ENCODE peak calls at places on chromosomes 7 and 10, in seven cellular contexts. One of them, this sample, is unnamed.

GRCh38 chr7:148161771-148162170 is 428.8 kb upstream of the C7orf33 start:
- DNase-seq in GM23338: no peak
- DNase-seq in MM.1S: no peak
- DNase-seq in HCT116: no peak
- DNase-seq in neural progenitor cell: no peak
- DNase-seq in GM23248: no peak
- DNase-seq in hepatocyte: no peak
- DNase-seq in this sample: no peak

GRCh38 chr10:31650010-31650409 is 278.6 kb downstream of the ARHGAP12 start:
- DNase-seq in GM23248: peak; percentile 95
- DNase-seq in MM.1S: no peak
- DNase-seq in hepatocyte: peak; percentile 61
- DNase-seq in GM23338: no peak
- DNase-seq in neural progenitor cell: no peak
- DNase-seq in HCT116: no peak
- DNase-seq in this sample: peak; percentile 56

GRCh38 chr10:124354411-124355382 is 64.0 kb downstream of the OAT start:
- DNase-seq in GM23338: peak; percentile 27
- DNase-seq in HCT116: peak; percentile 59
- DNase-seq in GM23248: peak; percentile 67
- DNase-seq in MM.1S: peak; percentile 48
- DNase-seq in hepatocyte: peak; percentile 72
- DNase-seq in neural progenitor cell: peak; percentile 36
- DNase-seq in this sample: no peak

GRCh38 chr10:34454590-34455289 is 360.4 kb downstream of the PARD3 start:
- DNase-seq in HCT116: no peak
- DNase-seq in GM23248: no peak
- DNase-seq in neural progenitor cell: no peak
- DNase-seq in hepatocyte: no peak
- DNase-seq in GM23338: no peak
- DNase-seq in MM.1S: no peak
- DNase-seq in this sample: no peak

GRCh38 chr10:28254290-28254985 is 48.4 kb downstream of the MPP7 start:
- DNase-seq in GM23338: no peak
- DNase-seq in GM23248: peak; percentile 63
- DNase-seq in hepatocyte: peak; percentile 20
- DNase-seq in HCT116: peak; percentile 75
- DNase-seq in neural progenitor cell: no peak
- DNase-seq in MM.1S: no peak
- DNase-seq in this sample: peak; percentile 79

GRCh38 chr7:87473192-87473591 is 2.3 kb downstream of the ABCB4 start:
- DNase-seq in hepatocyte: no peak
- DNase-seq in MM.1S: no peak
- DNase-seq in HCT116: no peak
- DNase-seq in GM23338: no peak
- DNase-seq in neural progenitor cell: no peak
- DNase-seq in GM23248: no peak
- DNase-seq in this sample: no peak

GRCh38 chr7:17422966-17423365 is 124.5 kb downstream of the AHR start:
- DNase-seq in GM23338: no peak
- DNase-seq in HCT116: no peak
- DNase-seq in MM.1S: no peak
- DNase-seq in neural progenitor cell: no peak
- DNase-seq in GM23248: no peak
- DNase-seq in hepatocyte: no peak
- DNase-seq in this sample: no peak

GRCh38 chr7:156519070-156519469 is 121.5 kb upstream of the RNF32 start:
- DNase-seq in HCT116: no peak
- DNase-seq in neural progenitor cell: no peak
- DNase-seq in MM.1S: no peak
- DNase-seq in hepatocyte: no peak
- DNase-seq in GM23338: no peak
- DNase-seq in GM23248: no peak
- DNase-seq in this sample: no peak

GRCh38 chr7:142338633-142339501 is 81.0 kb upstream of the PRSS58 start:
- DNase-seq in MM.1S: no peak
- DNase-seq in GM23338: peak; percentile 86
- DNase-seq in neural progenitor cell: peak; percentile 61
- DNase-seq in GM23248: peak; percentile 64
- DNase-seq in hepatocyte: no peak
- DNase-seq in HCT116: peak; percentile 48
- DNase-seq in this sample: peak; percentile 61

GRCh38 chr7:12685550-12685949 is 1.9 kb upstream of the ARL4A start:
- DNase-seq in GM23338: peak; percentile 88
- DNase-seq in hepatocyte: peak; percentile 53
- DNase-seq in MM.1S: no peak
- DNase-seq in neural progenitor cell: peak; percentile 75
- DNase-seq in GM23248: peak; percentile 73
- DNase-seq in HCT116: no peak
- DNase-seq in this sample: peak; percentile 85

GRCh38 chr10:22437620-22438588 is 92.6 kb downstream of the SPAG6 start:
- DNase-seq in neural progenitor cell: peak; percentile 23
- DNase-seq in GM23248: peak; percentile 63
- DNase-seq in MM.1S: peak; percentile 7
- DNase-seq in HCT116: no peak
- DNase-seq in hepatocyte: peak; percentile 54
- DNase-seq in GM23338: peak; percentile 26
- DNase-seq in this sample: peak; percentile 49

GRCh38 chr10:63110940-63111339 is 22.2 kb upstream of the NRBF2 start:
- DNase-seq in HCT116: no peak
- DNase-seq in hepatocyte: no peak
- DNase-seq in MM.1S: no peak
- DNase-seq in neural progenitor cell: no peak
- DNase-seq in GM23338: no peak
- DNase-seq in GM23248: no peak
- DNase-seq in this sample: no peak

GRCh38 chr7:101901661-101902491 is 84.5 kb downstream of the CUX1 start:
- DNase-seq in HCT116: no peak
- DNase-seq in MM.1S: no peak
- DNase-seq in GM23338: no peak
- DNase-seq in GM23248: peak; percentile 64
- DNase-seq in hepatocyte: no peak
- DNase-seq in neural progenitor cell: no peak
- DNase-seq in this sample: no peak

GRCh38 chr7:47501406-47501805 is 80.5 kb downstream of the TNS3 start:
- DNase-seq in neural progenitor cell: no peak
- DNase-seq in GM23338: no peak
- DNase-seq in hepatocyte: peak; percentile 67
- DNase-seq in GM23248: peak; percentile 73
- DNase-seq in HCT116: no peak
- DNase-seq in MM.1S: no peak
- DNase-seq in this sample: no peak

GRCh38 chr10:18582803-18583202 is 68.6 kb downstream of the NSUN6 start:
- DNase-seq in hepatocyte: no peak
- DNase-seq in MM.1S: peak; percentile 27
- DNase-seq in neural progenitor cell: no peak
- DNase-seq in GM23248: no peak
- DNase-seq in HCT116: no peak
- DNase-seq in GM23338: no peak
- DNase-seq in this sample: no peak

GRCh38 chr7:1368150-1368681 is 91.1 kb downstream of the MICALL2 start:
- DNase-seq in GM23248: no peak
- DNase-seq in HCT116: no peak
- DNase-seq in hepatocyte: no peak
- DNase-seq in MM.1S: no peak
- DNase-seq in neural progenitor cell: peak; percentile 53
- DNase-seq in GM23338: no peak
- DNase-seq in this sample: no peak

GRCh38 chr7:74405191-74405898 is 48.4 kb upstream of the GTF2IRD1 start:
- DNase-seq in MM.1S: peak; percentile 21
- DNase-seq in hepatocyte: no peak
- DNase-seq in GM23248: peak; percentile 33
- DNase-seq in GM23338: peak; percentile 91
- DNase-seq in HCT116: no peak
- DNase-seq in neural progenitor cell: peak; percentile 84
- DNase-seq in this sample: no peak

DNA sequence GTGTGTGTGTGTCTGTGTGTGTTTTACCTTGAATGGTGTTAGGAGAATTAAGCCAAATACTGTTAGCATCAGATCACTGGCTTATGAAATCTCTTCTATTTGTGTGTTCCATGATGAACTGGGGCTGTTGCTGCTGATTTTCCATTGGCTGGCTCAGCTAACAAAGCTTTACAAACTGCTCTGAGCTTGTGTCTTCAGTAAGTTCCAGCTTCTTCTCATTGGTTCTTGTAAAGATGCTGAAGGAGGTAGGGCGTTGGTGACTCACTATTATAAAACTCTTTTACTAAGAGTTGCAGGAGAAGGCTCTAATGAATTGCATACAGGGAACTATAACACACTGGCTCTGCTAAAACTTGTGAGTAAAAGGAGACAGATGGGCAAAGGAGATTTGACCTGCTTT is 136.4 kb upstream of the PRKCQ start:
- DNase-seq in hepatocyte: no peak
- DNase-seq in neural progenitor cell: no peak
- DNase-seq in GM23248: peak; percentile 78
- DNase-seq in MM.1S: no peak
- DNase-seq in HCT116: no peak
- DNase-seq in GM23338: no peak
- DNase-seq in this sample: no peak
- TF ChIP-seq EZH2phosphoT487 in hepatocyte: no peak
- TF ChIP-seq EZH2phosphoT487 in neural progenitor cell: no peak
- TF ChIP-seq EZH2phosphoT487 in GM23248: no peak
- TF ChIP-seq EZH2phosphoT487 in MM.1S: no peak
- TF ChIP-seq EZH2phosphoT487 in HCT116: no peak
- TF ChIP-seq EZH2phosphoT487 in GM23338: no peak
- TF ChIP-seq EZH2phosphoT487 in this sample: no peak

GRCh38 chr7:42833411-42833810 is 78.5 kb downstream of the C7orf25 start:
- DNase-seq in neural progenitor cell: no peak
- DNase-seq in MM.1S: no peak
- DNase-seq in GM23248: peak; percentile 9
- DNase-seq in GM23338: no peak
- DNase-seq in hepatocyte: no peak
- DNase-seq in HCT116: no peak
- DNase-seq in this sample: no peak
- TF ChIP-seq EZH2 in neural progenitor cell: no peak
- TF ChIP-seq EZH2 in MM.1S: no peak
- TF ChIP-seq EZH2 in GM23248: no peak
- TF ChIP-seq EZH2 in GM23338: no peak
- TF ChIP-seq EZH2 in hepatocyte: no peak
- TF ChIP-seq EZH2 in HCT116: no peak
- TF ChIP-seq EZH2 in this sample: no peak

GRCh38 chr7:137335814-137336213 is 7.7 kb downstream of the PTN start:
- DNase-seq in MM.1S: no peak
- DNase-seq in hepatocyte: no peak
- DNase-seq in GM23248: peak; percentile 11
- DNase-seq in HCT116: no peak
- DNase-seq in neural progenitor cell: no peak
- DNase-seq in GM23338: no peak
- DNase-seq in this sample: peak; percentile 35
- TF ChIP-seq EZH2phosphoT487 in MM.1S: no peak
- TF ChIP-seq EZH2phosphoT487 in hepatocyte: no peak
- TF ChIP-seq EZH2phosphoT487 in GM23248: no peak
- TF ChIP-seq EZH2phosphoT487 in HCT116: no peak
- TF ChIP-seq EZH2phosphoT487 in neural progenitor cell: no peak
- TF ChIP-seq EZH2phosphoT487 in GM23338: no peak
- TF ChIP-seq EZH2phosphoT487 in this sample: no peak

GRCh38 chr10:132527338-132528063 is 10.1 kb upstream of the INPP5A start:
- DNase-seq in MM.1S: no peak
- DNase-seq in hepatocyte: no peak
- DNase-seq in GM23248: peak; percentile 41
- DNase-seq in HCT116: no peak
- DNase-seq in neural progenitor cell: no peak
- DNase-seq in GM23338: no peak
- DNase-seq in this sample: no peak
- TF ChIP-seq EZH2 in MM.1S: no peak
- TF ChIP-seq EZH2 in hepatocyte: no peak
- TF ChIP-seq EZH2 in GM23248: no peak
- TF ChIP-seq EZH2 in HCT116: no peak
- TF ChIP-seq EZH2 in neural progenitor cell: no peak
- TF ChIP-seq EZH2 in GM23338: no peak
- TF ChIP-seq EZH2 in this sample: no peak

GRCh38 chr7:140640727-140641531 is at the start of gene DENND2A:
- DNase-seq in GM23338: peak; percentile 90
- DNase-seq in HCT116: no peak
- DNase-seq in MM.1S: no peak
- DNase-seq in neural progenitor cell: peak; percentile 97
- DNase-seq in hepatocyte: peak; percentile 86
- DNase-seq in GM23248: peak; percentile 72
- DNase-seq in this sample: peak; percentile 48
- TF ChIP-seq EZH2phosphoT487 in GM23338: no peak
- TF ChIP-seq EZH2phosphoT487 in HCT116: no peak
- TF ChIP-seq EZH2phosphoT487 in MM.1S: no peak
- TF ChIP-seq EZH2phosphoT487 in neural progenitor cell: peak; percentile 31
- TF ChIP-seq EZH2phosphoT487 in hepatocyte: no peak
- TF ChIP-seq EZH2phosphoT487 in GM23248: no peak
- TF ChIP-seq EZH2phosphoT487 in this sample: no peak

GRCh38 chr7:96962221-96962620 is 43.1 kb upstream of the DLX6 start:
- DNase-seq in GM23248: no peak
- DNase-seq in hepatocyte: no peak
- DNase-seq in neural progenitor cell: no peak
- DNase-seq in MM.1S: no peak
- DNase-seq in HCT116: no peak
- DNase-seq in GM23338: no peak
- DNase-seq in this sample: peak; percentile 81
- TF ChIP-seq EZH2 in GM23248: no peak
- TF ChIP-seq EZH2 in hepatocyte: no peak
- TF ChIP-seq EZH2 in neural progenitor cell: no peak
- TF ChIP-seq EZH2 in MM.1S: no peak
- TF ChIP-seq EZH2 in HCT116: no peak
- TF ChIP-seq EZH2 in GM23338: no peak
- TF ChIP-seq EZH2 in this sample: no peak

DNA sequence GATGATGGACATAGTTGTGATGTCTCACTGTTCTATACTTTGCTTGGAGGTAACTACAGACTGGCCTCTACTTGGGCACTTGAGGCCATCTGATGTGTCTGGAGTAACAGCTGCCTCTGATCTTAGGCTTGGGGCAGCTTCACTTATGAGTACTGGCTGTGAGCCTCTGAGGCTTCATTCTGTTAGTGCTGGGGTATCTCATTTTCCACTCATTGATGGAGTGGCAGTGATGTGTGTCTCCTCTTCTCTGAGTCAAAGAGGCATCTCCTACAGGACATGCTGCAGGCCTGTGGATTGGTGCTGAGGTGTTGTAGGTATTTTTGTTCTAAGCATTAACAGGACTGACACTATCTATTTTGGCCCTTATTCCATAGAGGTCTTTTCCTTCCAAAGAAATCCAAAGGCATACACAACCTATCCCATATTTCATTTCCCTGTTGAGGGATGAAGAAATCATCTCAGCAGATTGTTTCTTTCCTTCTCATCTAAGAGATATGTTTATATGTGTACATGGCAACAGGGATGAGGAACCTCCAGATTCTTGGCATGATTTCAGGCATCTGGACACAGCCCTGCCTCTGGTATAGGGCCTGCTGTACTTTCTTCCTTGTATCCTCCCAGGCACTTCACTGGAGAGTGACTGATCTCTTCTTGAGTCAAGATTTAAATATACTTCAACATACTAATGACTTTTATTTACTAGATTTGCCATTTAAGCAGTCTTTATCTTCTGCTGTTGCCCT is 65.7 kb upstream of the NOBOX start:
- DNase-seq in neural progenitor cell: no peak
- DNase-seq in HCT116: no peak
- DNase-seq in MM.1S: no peak
- DNase-seq in GM23248: peak; percentile 20
- DNase-seq in hepatocyte: peak; percentile 66
- DNase-seq in GM23338: no peak
- DNase-seq in this sample: no peak
- TF ChIP-seq EZH2phosphoT487 in neural progenitor cell: no peak
- TF ChIP-seq EZH2phosphoT487 in HCT116: no peak
- TF ChIP-seq EZH2phosphoT487 in MM.1S: no peak
- TF ChIP-seq EZH2phosphoT487 in GM23248: no peak
- TF ChIP-seq EZH2phosphoT487 in hepatocyte: no peak
- TF ChIP-seq EZH2phosphoT487 in GM23338: no peak
- TF ChIP-seq EZH2phosphoT487 in this sample: no peak